ENCODE peak calls at places on chromosomes 1 and 21, in six cellular contexts. V is H1, I is H9, Z is mesenchymal stem cell, F is IMR-90, C is mesendoderm. X is an unnamed sample.

GRCh38 chr1:245983294-245983967 is 523.6 kb downstream of the SMYD3 start:
- DNase-seq in C (no peak), Z (no peak), F (no peak), V (no peak), I (no peak), X (no peak)

GRCh38 chr1:184118051-184118450 is 66.5 kb downstream of the TSEN15 start:
- DNase-seq in Z (peak; percentile 97), I (no peak), F (peak; percentile 99), V (no peak), C (peak; percentile 13), X (no peak)

GRCh38 chr1:104197516-104197915 is 447.8 kb downstream of the AMY1C start:
- DNase-seq in V (no peak), C (no peak), F (no peak), I (no peak), Z (no peak), X (no peak)

GRCh38 chr1:54989968-54990810 is 8.5 kb upstream of the BSND start:
- DNase-seq in C (peak; percentile 51), V (no peak), I (no peak), Z (no peak), F (peak; percentile 23), X (no peak)

GRCh38 chr21:29105218-29105617 is 25.2 kb upstream of the MAP3K7CL start:
- DNase-seq in Z (peak; percentile 45), C (peak; percentile 52), I (no peak), V (no peak), F (peak; percentile 63), X (no peak)

GRCh38 chr1:223137402-223138100 is 5.5 kb downstream of the TLR5 start:
- DNase-seq in V (no peak), I (no peak), Z (peak; percentile 75), F (peak; percentile 39), C (no peak), X (no peak)

GRCh38 chr1:30664103-30664755 is 59.2 kb downstream of the MATN1 start:
- DNase-seq in Z (no peak), I (no peak), F (no peak), V (no peak), C (no peak), X (no peak)

GRCh38 chr1:42682739-42683529 is 716 bp downstream of the YBX1 start:
- DNase-seq in F (peak; percentile 69), C (peak; percentile 56), V (no peak), I (peak; percentile 39), Z (peak; percentile 81), X (peak; percentile 57)

GRCh38 chr1:43766086-43766784 is 58.9 kb downstream of the ST3GAL3 start:
- DNase-seq in I (peak; percentile 68), V (no peak), Z (peak; percentile 38), C (peak; percentile 86), F (no peak), X (peak; percentile 71)

GRCh38 chr1:43768168-43768567 is 60.8 kb downstream of the ST3GAL3 start:
- DNase-seq in I (no peak), Z (no peak), F (no peak), C (no peak), V (no peak), X (no peak)

GRCh38 chr1:43764581-43764980 is 57.2 kb downstream of the ST3GAL3 start:
- DNase-seq in V (no peak), Z (no peak), I (peak; percentile 41), F (no peak), C (peak; percentile 50), X (no peak)

GRCh38 chr1:43769350-43769908 is 62.1 kb downstream of the ST3GAL3 start:
- DNase-seq in F (no peak), I (no peak), Z (no peak), C (no peak), V (no peak), X (no peak)

DNA sequence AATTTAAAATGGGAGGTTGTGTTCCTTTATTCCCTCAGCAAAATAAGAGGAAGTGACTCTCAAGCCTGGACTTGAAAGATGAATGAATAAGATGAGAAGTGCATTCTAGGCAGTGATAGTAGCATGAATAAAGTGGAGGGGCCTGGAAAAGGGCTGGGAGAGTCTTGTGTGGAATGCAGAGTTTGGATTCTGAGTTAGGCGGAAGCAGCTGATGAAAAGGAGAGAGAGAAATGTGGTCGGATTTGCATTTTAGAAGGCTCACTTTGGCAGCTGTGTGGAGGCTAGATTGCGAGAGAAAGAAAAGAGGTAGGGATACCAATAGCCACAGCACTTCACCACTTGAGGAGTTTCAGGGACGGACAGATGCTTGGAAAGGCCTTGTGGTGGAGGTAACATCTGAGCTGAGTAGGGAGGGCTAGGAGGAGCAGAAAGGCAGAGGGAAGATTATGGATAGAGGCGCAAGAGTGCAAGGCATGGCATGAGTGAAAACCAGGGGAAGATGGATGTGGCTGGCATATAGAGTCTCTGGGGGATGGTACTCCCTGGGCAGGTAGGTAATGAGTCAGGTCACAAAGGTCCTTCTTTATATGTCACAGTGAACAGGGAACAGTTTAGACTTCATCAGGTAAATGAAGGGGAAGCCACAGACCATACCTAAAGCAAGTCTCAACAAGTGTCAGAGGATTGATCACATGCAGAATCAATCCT is 59.6 kb downstream of the ST3GAL3 start:
- DNase-seq in F (peak; percentile 14), Z (no peak), C (peak; percentile 81), I (peak; percentile 70), V (no peak), X (no peak)
- H3K4me1 ChIP-seq in F (peaks cover 7% of the 10 kb centered on the region), Z (peaks cover 1% of the 10 kb centered on the region), C (peaks cover 20% of the 10 kb centered on the region), I (peaks cover 24% of the 10 kb centered on the region), V (peaks cover 26% of the 10 kb centered on the region), X (peaks cover 15% of the 10 kb centered on the region)

GRCh38 chr1:201126463-201126831 is 537 bp downstream of the ASCL5 start:
- DNase-seq in Z (no peak), I (no peak), F (no peak), V (no peak), C (no peak), X (no peak)

GRCh38 chr1:201128476-201128875 is 1.5 kb upstream of the ASCL5 start:
- DNase-seq in Z (no peak), V (no peak), C (no peak), F (no peak), I (no peak), X (no peak)

GRCh38 chr1:201127755-201128455 is 921 bp upstream of the ASCL5 start:
- DNase-seq in F (peak; percentile 63), C (peak; percentile 9), Z (peak; percentile 63), I (no peak), V (no peak), X (no peak)

GRCh38 chr1:201125805-201126204 is 1.2 kb downstream of the ASCL5 start:
- DNase-seq in C (no peak), F (no peak), I (no peak), V (no peak), Z (no peak), X (no peak)

DNA sequence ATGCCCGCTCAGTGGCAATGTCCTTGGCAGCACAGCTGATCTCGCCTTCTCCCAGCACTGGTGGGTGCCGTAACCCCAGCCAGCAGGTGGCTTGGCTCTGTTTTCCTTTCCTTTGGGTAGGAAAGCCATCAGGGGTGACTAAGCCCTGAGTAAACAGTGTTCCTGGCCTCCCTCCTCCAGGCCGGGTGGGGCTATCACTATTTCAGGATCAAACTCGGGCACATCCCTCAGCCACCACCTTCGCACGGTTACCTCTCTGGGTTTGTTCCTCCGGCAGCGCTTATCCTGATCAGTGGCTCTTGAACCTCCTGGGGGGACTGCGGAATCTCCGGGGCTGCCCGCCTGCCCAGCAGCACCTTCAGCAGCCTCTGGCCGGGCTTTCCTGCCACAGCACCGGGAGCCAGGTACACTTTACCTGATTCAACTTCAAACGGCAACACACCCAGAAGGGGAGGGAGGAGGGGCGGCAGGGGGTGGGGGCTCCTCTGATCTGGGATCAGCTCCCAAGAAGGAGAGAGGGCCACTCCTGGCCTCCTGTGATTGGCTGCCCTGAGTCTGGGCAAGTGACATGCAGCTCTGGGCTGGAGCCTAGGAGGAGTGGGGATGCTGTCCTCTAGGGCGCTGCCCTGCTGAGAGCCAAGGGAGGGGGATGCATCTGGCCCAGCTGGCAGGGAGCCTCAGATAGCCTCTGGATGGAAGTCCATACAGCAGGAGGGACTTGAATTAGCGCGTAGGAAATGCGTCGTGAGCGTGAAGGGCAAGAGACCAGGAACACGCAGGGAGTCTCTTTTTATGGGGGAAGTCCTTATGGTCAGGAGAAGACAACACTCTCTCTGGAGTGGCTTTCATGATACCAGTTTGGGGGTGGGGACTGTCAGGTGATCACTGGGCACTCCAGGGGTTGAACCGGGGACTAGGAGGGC is at the start of gene ASCL5:
- DNase-seq in I (peak; percentile 91), C (peak; percentile 76), V (no peak), Z (peak; percentile 39), F (peak; percentile 59), X (no peak)
- H3K4me2 ChIP-seq in I (no peak within 1 kb of the TSS), C (no peak within 1 kb of the TSS), V (peak within 1 kb of the TSS; percentile 58), Z (peak within 1 kb of the TSS; percentile 25), F (no peak within 1 kb of the TSS), X (no peak within 1 kb of the TSS)

GRCh38 chr1:235998812-235999211 is 66.1 kb downstream of the NID1 start:
- DNase-seq in C (no peak), V (no peak), I (no peak), F (no peak), Z (no peak), X (no peak)

GRCh38 chr1:235999259-235999925 is 65.5 kb downstream of the NID1 start:
- DNase-seq in C (peak; percentile 90), V (no peak), I (no peak), Z (peak; percentile 97), F (peak; percentile 99), X (no peak)

GRCh38 chr1:235996048-235996785 is 68.7 kb downstream of the NID1 start:
- DNase-seq in V (no peak), Z (no peak), C (no peak), F (no peak), I (no peak), X (no peak)

GRCh38 chr1:235997049-235997448 is 67.8 kb downstream of the NID1 start:
- DNase-seq in F (no peak), Z (no peak), C (no peak), V (no peak), I (no peak), X (no peak)

DNA sequence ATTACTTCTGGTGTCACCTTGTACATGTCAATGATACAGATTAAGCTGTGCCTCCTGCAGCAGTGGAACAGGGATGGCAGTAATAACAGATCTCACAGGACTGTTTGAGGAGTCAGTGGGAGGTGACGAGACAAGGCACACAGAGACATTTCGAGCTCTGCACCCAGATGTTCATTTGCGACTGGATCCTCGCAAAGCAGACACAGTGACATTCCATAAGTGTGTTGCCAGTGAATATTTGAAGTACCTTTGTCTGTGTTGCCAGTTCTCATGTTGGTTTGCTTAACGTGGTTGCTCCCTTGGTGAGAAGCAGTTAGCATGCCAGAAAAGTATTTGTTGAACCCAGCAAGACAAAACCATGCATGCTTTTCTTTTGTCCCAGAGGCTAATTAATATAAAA is 67.0 kb downstream of the NID1 start:
- DNase-seq in C (no peak), V (no peak), F (no peak), I (no peak), Z (no peak), X (no peak)
- H2BK15ac ChIP-seq in C (no peak overlapping the region), V (no peak overlapping the region), F (peak overlapping the region; percentile 54), I (no peak overlapping the region), Z (no peak overlapping the region), X (no peak overlapping the region)

GRCh38 chr1:164786980-164787833 is 228.2 kb downstream of the PBX1 start:
- DNase-seq in Z (peak; percentile 77), F (peak; percentile 75), C (peak; percentile 95), V (peak; percentile 78), I (peak; percentile 90), X (peak; percentile 82)

GRCh38 chr1:164783778-164784555 is 225.0 kb downstream of the PBX1 start:
- DNase-seq in C (no peak), Z (no peak), F (no peak), V (no peak), I (no peak), X (no peak)

GRCh38 chr1:164787834-164788231 is 228.8 kb downstream of the PBX1 start:
- DNase-seq in Z (no peak), V (no peak), I (no peak), C (peak; percentile 67), F (no peak), X (no peak)

GRCh38 chr1:164785841-164786534 is 227.0 kb downstream of the PBX1 start:
- DNase-seq in I (no peak), Z (no peak), V (no peak), F (peak; percentile 19), C (no peak), X (no peak)

GRCh38 chr1:164784960-164785359 is 226.0 kb downstream of the PBX1 start:
- DNase-seq in F (no peak), C (peak; percentile 43), Z (no peak), V (no peak), I (no peak), X (no peak)
- H3K4me1 ChIP-seq in F (peaks cover 23% of the 10 kb centered on the region), C (peaks cover 11% of the 10 kb centered on the region), Z (peaks cover 13% of the 10 kb centered on the region), V (peaks cover 17% of the 10 kb centered on the region), I (peaks cover 4% of the 10 kb centered on the region), X (peaks cover 29% of the 10 kb centered on the region)

X was measured in neuronal stem cell.